ENCODE peak calls at places on chromosome 6, in four cellular contexts. W, H, Z and D are unnamed samples.

GRCh38 chr6:127855542-127856159 is 45.2 kb downstream of the THEMIS start:
- DNase-seq in W (peak), H (peak), Z (no peak), D (no peak)

GRCh38 chr6:150134280-150134920 is 8.4 kb upstream of the PPP1R14C start:
- DNase-seq in W (no peak), H (no peak), Z (no peak), D (no peak)

GRCh38 chr6:42104095-42104806 is 38.2 kb downstream of the C6orf132 start:
- DNase-seq in W (no peak), H (peak), Z (peak), D (peak)

GRCh38 chr6:137056121-137056880 is 11.5 kb upstream of the IL20RA start:
- DNase-seq in W (no peak), H (no peak), Z (no peak), D (no peak)

GRCh38 chr6:122838060-122838780 is 49.2 kb downstream of the SMPDL3A start:
- DNase-seq in W (peak), H (peak), Z (no peak), D (no peak)

GRCh38 chr6:18457065-18457817 is 70.1 kb downstream of the RNF144B start:
- DNase-seq in W (no peak), H (no peak), Z (no peak), D (no peak)

GRCh38 chr6:3526962-3527796 is 70.3 kb upstream of the SLC22A23 start:
- DNase-seq in W (peak), H (no peak), Z (no peak), D (no peak)

GRCh38 chr6:152112503-152113261 is 305.2 kb downstream of the ESR1 start:
- DNase-seq in W (no peak), H (no peak), Z (no peak), D (no peak)

GRCh38 chr6:41652876-41653641 is 14.8 kb downstream of the MDFI start:
- DNase-seq in W (peak), H (peak), Z (no peak), D (no peak)

GRCh38 chr6:152682141-152682540 is 15.6 kb upstream of the MYCT1 start:
- DNase-seq in W (no peak), H (no peak), Z (no peak), D (no peak)

GRCh38 chr6:135566311-135567068 is 69.0 kb upstream of the AHI1 start:
- DNase-seq in W (no peak), H (no peak), Z (no peak), D (no peak)

GRCh38 chr6:116144590-116144989 is 18.7 kb upstream of the COL10A1 start:
- DNase-seq in W (peak), H (peak), Z (no peak), D (no peak)

GRCh38 chr6:170134077-170135040 is 156.5 kb downstream of the DLL1 start:
- DNase-seq in W (no peak), H (no peak), Z (no peak), D (peak)

GRCh38 chr6:47457370-47457769 is 20.2 kb upstream of the CD2AP start:
- DNase-seq in W (no peak), H (no peak), Z (no peak), D (no peak)

GRCh38 chr6:100432136-100432535 is 32.6 kb downstream of the SIM1 start:
- DNase-seq in W (no peak), H (no peak), Z (no peak), D (no peak)

GRCh38 chr6:155301867-155302266 is 12.4 kb downstream of the TFB1M start:
- DNase-seq in W (peak), H (peak), Z (no peak), D (no peak)

GRCh38 chr6:43128926-43129325 is 42.1 kb upstream of the SRF start:
- DNase-seq in W (no peak), H (no peak), Z (no peak), D (no peak)

GRCh38 chr6:4369616-4370015 is 234.2 kb upstream of the ECI2 start:
- DNase-seq in W (peak), H (peak), Z (no peak), D (no peak)

GRCh38 chr6:154510144-154510905 is at the start of gene CNKSR3:
- DNase-seq in W (peak), H (peak), Z (peak), D (peak)

GRCh38 chr6:115854866-115855665 is 205.6 kb downstream of the FRK start:
- DNase-seq in W (no peak), H (no peak), Z (no peak), D (no peak)

GRCh38 chr6:159852877-159853276 is 37.9 kb upstream of the MAS1 start:
- DNase-seq in W (no peak), H (no peak), Z (no peak), D (no peak)

GRCh38 chr6:90610671-90611542 is 24.0 kb upstream of the MAP3K7 start:
- DNase-seq in W (peak), H (peak), Z (no peak), D (peak)

GRCh38 chr6:35600659-35601125 is 88.0 kb upstream of the TULP1 start:
- DNase-seq in W (no peak), H (peak), Z (no peak), D (no peak)

GRCh38 chr6:97668716-97669115 is 385.7 kb upstream of the MMS22L start:
- DNase-seq in W (no peak), H (no peak), Z (no peak), D (peak)

GRCh38 chr6:42138630-42139619 is 3.5 kb downstream of the C6orf132 start:
- DNase-seq in W (peak), H (peak), Z (no peak), D (peak)

GRCh38 chr6:27448456-27448855 is 24.4 kb downstream of the ZNF184 start:
- DNase-seq in W (no peak), H (no peak), Z (no peak), D (no peak)

GRCh38 chr6:87698618-87699017 is 3.4 kb downstream of the AKIRIN2 start:
- DNase-seq in W (peak), H (peak), Z (no peak), D (no peak)

GRCh38 chr6:131107166-131107565 is 28.1 kb upstream of the AKAP7 start:
- DNase-seq in W (peak), H (peak), Z (no peak), D (no peak)

GRCh38 chr6:88967891-88968290 is 4.5 kb upstream of the RNGTT start:
- DNase-seq in W (no peak), H (no peak), Z (no peak), D (no peak)

GRCh38 chr6:80142586-80142985 is 36.1 kb downstream of the BCKDHB start:
- DNase-seq in W (peak), H (no peak), Z (no peak), D (no peak)

GRCh38 chr6:109998159-109998785 is 20.2 kb downstream of the GPR6 start:
- DNase-seq in W (no peak), H (no peak), Z (no peak), D (no peak)

GRCh38 chr6:30044630-30045029 is 16.4 kb upstream of the POLR1H start:
- DNase-seq in W (peak), H (peak), Z (no peak), D (no peak)

GRCh38 chr6:138104618-138105213 is 2.5 kb downstream of the PERP start:
- DNase-seq in W (no peak), H (no peak), Z (no peak), D (no peak)

DNA sequence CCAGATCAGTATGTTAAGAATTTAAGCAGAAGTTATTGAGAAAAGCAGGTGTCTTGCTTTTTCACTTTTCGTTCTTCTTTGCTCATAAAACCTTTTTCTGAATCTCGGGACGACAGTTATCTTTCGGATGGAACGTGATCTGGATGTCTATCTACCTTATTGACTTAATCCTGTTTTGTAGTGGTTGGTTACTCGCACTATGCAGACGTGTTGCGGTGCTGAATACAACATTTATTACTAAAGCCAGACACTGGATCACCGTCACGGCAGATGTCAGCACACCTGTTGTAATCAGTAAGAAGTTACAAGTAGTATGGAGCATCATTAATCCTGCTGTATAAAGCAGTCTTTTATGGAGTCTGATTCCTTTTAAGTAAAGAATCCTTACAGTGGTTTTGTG is 649 bp downstream of the CDKAL1 start:
- DNase-seq in W (no peak), H (no peak), Z (no peak), D (no peak)
- H2BK15ac ChIP-seq in W (no peak), H (no peak), Z (no peak), D (no peak)

GRCh38 chr6:140051521-140052455 is 677.3 kb upstream of the CITED2 start:
- DNase-seq in W (peak), H (peak), Z (no peak), D (no peak)
- H2AFZ ChIP-seq in W (peak), H (no peak), Z (no peak), D (peak)

GRCh38 chr6:21984135-21984534 is 312.7 kb downstream of the PRL start:
- DNase-seq in W (no peak), H (no peak), Z (no peak), D (no peak)

GRCh38 chr6:21985904-21986303 is 310.9 kb downstream of the PRL start:
- DNase-seq in W (no peak), H (no peak), Z (no peak), D (no peak)

GRCh38 chr6:21986703-21987102 is 310.1 kb downstream of the PRL start:
- DNase-seq in W (no peak), H (no peak), Z (no peak), D (no peak)

GRCh38 chr6:21984551-21984950 is 312.3 kb downstream of the PRL start:
- DNase-seq in W (no peak), H (no peak), Z (no peak), D (no peak)

DNA sequence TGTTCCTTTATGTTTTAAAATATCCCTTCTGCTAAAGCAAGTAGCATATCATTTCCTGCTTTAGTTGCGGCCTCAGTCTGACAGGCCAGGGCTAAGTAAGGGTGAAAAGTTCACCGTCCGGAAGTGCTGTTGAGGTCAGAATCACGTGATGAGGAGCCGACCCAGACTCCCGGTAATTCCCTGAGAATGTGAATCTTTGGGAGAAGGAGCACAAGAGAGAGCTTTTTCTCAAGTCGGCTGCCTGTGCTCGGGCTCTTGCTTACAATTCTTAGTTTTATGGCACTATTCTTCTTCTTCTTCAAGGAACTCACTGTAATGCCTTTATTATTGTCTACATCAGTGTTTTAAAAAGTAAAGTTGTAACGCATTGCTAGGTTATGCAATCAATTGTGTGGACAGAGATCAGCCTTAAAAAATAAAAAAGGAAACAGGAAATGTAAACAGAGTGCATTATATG is 309.3 kb downstream of the PRL start:
- DNase-seq in W (peak), H (peak), Z (no peak), D (no peak)
- H3K4me3 ChIP-seq in W (peak), H (no peak), Z (no peak), D (no peak)

GRCh38 chr6:21749754-21750153 is 156.2 kb downstream of the SOX4 start:
- DNase-seq in W (no peak), H (no peak), Z (no peak), D (no peak)
- H2BK15ac ChIP-seq in W (peak), H (no peak), Z (no peak), D (no peak)

DNA sequence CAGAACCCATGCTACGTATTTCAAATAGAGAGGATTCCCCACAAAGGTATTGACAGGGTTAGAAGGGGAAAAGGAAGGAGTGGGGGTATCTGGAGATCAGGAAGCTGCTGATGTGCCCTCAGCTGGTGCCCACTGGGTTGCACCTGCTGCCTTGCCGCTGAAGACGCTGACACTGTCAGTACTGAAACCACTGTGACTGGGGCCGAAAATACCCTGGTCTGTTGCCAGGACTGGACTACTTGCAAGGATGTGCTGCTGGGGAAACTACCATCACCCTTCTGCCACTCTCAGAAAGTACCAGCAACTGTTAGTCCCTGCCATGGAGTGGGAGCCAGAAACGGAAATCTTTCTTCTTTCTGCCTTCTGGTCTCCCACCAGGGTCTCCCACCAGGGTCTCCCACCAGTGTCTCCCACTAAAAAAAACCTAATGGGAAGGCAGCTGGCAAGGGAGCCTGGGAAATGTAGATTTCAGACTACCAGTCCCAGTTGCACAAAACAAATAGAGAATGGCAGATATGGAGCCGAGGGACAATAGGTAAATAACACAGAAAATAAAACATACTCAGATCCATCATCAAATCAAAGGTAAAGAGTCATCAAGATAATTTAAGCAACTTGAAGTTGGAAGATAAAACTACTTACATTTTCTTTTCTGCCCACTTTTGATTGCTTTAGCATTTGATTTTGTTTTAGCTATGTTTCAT is 204.8 kb downstream of the TPBG start:
- DNase-seq in W (no peak), H (no peak), Z (no peak), D (no peak)
- H2AFZ ChIP-seq in W (no peak), H (no peak), Z (no peak), D (no peak)

GRCh38 chr6:15267221-15267620 is 21.4 kb downstream of the JARID2 start:
- DNase-seq in W (no peak), H (no peak), Z (no peak), D (no peak)

GRCh38 chr6:15266423-15266996 is 20.6 kb downstream of the JARID2 start:
- DNase-seq in W (no peak), H (peak), Z (no peak), D (no peak)

GRCh38 chr6:15264902-15265761 is 19.3 kb downstream of the JARID2 start:
- DNase-seq in W (peak), H (peak), Z (no peak), D (peak)

GRCh38 chr6:15264412-15264811 is 18.5 kb downstream of the JARID2 start:
- DNase-seq in W (no peak), H (no peak), Z (no peak), D (no peak)

DNA sequence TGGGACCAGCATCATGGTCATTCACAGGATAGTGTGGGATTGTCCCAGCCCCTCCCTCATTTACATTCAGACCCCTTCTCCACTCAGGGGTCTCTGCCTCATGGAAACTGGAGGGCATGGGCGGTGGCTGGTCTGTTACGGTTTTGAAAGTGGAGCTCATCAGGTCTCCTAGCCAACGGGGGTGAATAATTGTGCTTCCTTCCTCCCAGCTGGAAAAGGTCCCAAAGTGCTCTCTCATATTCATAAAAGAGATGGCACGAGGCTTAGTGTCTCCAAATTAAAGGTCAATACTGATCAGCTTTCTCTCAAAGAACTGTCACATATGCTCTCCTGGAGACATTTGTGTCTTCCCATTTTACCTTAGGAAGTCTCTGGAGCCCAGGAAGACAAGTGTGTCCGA is 19.9 kb downstream of the JARID2 start:
- DNase-seq in W (no peak), H (no peak), Z (no peak), D (no peak)
- H3K4me3 ChIP-seq in W (no peak), H (no peak), Z (peak), D (no peak)

GRCh38 chr6:53591873-53592272 is 47.0 kb upstream of the GCLC start:
- DNase-seq in W (peak), H (no peak), Z (no peak), D (no peak)

GRCh38 chr6:53582963-53583362 is 38.1 kb upstream of the GCLC start:
- DNase-seq in W (peak), H (peak), Z (no peak), D (no peak)

GRCh38 chr6:53588816-53589509 is 44.1 kb upstream of the GCLC start:
- DNase-seq in W (no peak), H (no peak), Z (no peak), D (no peak)

GRCh38 chr6:53585208-53585903 is 40.5 kb upstream of the GCLC start:
- DNase-seq in W (no peak), H (no peak), Z (no peak), D (no peak)

DNA sequence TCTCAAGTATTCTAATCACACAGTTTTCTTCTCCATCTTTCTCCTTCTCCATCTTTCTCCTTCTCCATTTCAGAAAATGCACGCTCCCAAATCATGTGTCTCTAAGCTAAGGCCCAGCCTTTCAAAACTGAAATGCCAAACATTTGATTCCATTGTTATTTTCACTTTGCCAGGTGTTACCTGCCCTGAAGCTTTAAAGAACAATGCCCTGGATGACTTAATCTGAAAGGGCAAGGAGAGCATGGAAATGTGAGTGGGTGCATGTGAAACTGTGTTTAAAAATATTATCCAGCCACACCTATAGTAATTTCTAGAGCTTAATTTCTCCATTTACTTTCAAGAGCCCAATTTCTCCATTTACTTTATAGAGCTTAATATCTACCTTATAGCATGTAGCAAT is 42.4 kb upstream of the GCLC start:
- DNase-seq in W (no peak), H (no peak), Z (no peak), D (no peak)
- H2BK15ac ChIP-seq in W (no peak), H (no peak), Z (no peak), D (no peak)

GRCh38 chr6:14676977-14677781 is 559.6 kb downstream of the CD83 start:
- DNase-seq in W (no peak), H (no peak), Z (no peak), D (no peak)

GRCh38 chr6:14676084-14676483 is 558.5 kb downstream of the CD83 start:
- DNase-seq in W (peak), H (no peak), Z (no peak), D (no peak)

GRCh38 chr6:14674458-14674857 is 556.9 kb downstream of the CD83 start:
- DNase-seq in W (no peak), H (no peak), Z (no peak), D (no peak)

GRCh38 chr6:14673201-14673600 is 555.6 kb downstream of the CD83 start:
- DNase-seq in W (peak), H (peak), Z (no peak), D (no peak)

DNA sequence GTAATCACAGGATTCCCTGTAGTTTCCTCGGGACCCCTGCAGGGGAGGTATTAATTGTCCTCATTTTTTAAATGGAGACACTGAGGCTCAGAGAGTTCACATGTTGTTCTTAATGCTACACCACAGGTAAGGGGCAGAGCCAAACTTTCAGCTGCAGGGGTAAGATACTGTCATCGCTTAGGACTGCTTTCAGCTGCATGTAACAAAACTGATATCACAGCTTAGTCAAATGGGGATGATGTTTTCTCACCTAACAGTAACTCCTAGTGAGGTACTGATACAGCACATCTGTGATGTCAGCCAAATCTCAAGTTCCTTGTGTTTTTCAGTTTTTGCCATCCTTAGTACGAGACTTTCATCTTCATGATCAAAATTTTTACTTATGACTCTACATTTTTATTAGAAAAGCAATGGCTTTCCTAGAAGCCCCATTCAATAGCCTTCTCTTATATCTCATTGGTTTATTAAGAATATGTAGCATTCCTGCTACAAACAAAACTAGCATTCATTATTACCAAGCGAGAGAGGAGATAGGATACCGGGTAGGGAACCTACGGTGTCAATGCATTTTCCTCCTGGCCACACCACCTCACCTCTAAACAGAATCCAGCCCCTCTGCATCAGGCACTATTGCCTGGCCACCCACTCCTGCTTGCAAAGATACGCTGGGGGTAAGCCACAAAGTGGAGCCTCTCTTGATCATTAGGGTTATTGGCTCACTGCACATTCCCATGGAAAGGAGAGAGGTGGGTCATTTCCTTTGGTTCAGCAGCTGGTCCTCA is 557.5 kb downstream of the CD83 start:
- DNase-seq in W (no peak), H (no peak), Z (no peak), D (no peak)
- H2AFZ ChIP-seq in W (no peak), H (no peak), Z (no peak), D (no peak)